ENCODE peak calls at places on chromosomes 1 and 21, in five cellular contexts. C is AG10803, F is HFF-Myc, W is HCT116, I is fibroblast of lung. B is an unnamed sample.

GRCh38 chr1:115282825-115283224 is 55.2 kb downstream of the NGF start:
- DNase-seq in C (peak), F (no peak), W (no peak), I (no peak), B (no peak)

GRCh38 chr1:21262282-21263051 is 27.8 kb downstream of the ECE1 start:
- DNase-seq in C (peak), F (peak), W (no peak), I (peak), B (peak)

GRCh38 chr1:24111264-24111997 is 504 bp downstream of the MYOM3 start:
- DNase-seq in C (peak), F (no peak), W (no peak), I (no peak), B (no peak)

GRCh38 chr1:59767119-59767518 is 47.6 kb upstream of the HOOK1 start:
- DNase-seq in C (peak), F (no peak), W (no peak), I (no peak), B (no peak)

GRCh38 chr1:201319631-201320030 is 36.3 kb downstream of the PKP1 start:
- DNase-seq in C (no peak), F (no peak), W (no peak), I (no peak), B (no peak)

GRCh38 chr1:42999308-42999707 is 40.6 kb upstream of the SLC2A1 start:
- DNase-seq in C (peak), F (peak), W (no peak), I (peak), B (no peak)

GRCh38 chr21:28906236-28906635 is 86.4 kb downstream of the LTN1 start:
- DNase-seq in C (no peak), F (no peak), W (no peak), I (no peak), B (no peak)

GRCh38 chr1:84721152-84721551 is 30.9 kb upstream of the SSX2IP start:
- DNase-seq in C (peak), F (no peak), W (no peak), I (peak), B (peak)

GRCh38 chr1:50847303-50847702 is 112.8 kb downstream of the FAF1 start:
- DNase-seq in C (no peak), F (no peak), W (no peak), I (no peak), B (no peak)

GRCh38 chr1:222390181-222390580 is 157.7 kb downstream of the HHIPL2 start:
- DNase-seq in C (peak), F (no peak), W (no peak), I (peak), B (peak)

GRCh38 chr1:9714257-9714718 is 62.8 kb downstream of the PIK3CD start:
- DNase-seq in C (no peak), F (no peak), W (no peak), I (no peak), B (no peak)

GRCh38 chr1:27071049-27071416 is 58.4 kb upstream of the TENT5B start:
- DNase-seq in C (peak), F (peak), W (no peak), I (no peak), B (no peak)

GRCh38 chr1:30044745-30045144 is 678.6 kb downstream of the MATN1 start:
- DNase-seq in C (no peak), F (no peak), W (no peak), I (no peak), B (no peak)

GRCh38 chr1:59757185-59757747 is 57.5 kb upstream of the HOOK1 start:
- DNase-seq in C (no peak), F (no peak), W (no peak), I (no peak), B (no peak)

GRCh38 chr1:46535063-46535462 is 16.4 kb downstream of the KNCN start:
- DNase-seq in C (no peak), F (no peak), W (peak), I (no peak), B (no peak)

GRCh38 chr1:184039126-184039525 is 1.6 kb upstream of the COLGALT2 start:
- DNase-seq in C (no peak), F (no peak), W (no peak), I (no peak), B (no peak)

GRCh38 chr1:231162970-231163830 is 1.3 kb downstream of the TRIM67 start:
- DNase-seq in C (no peak), F (no peak), W (no peak), I (no peak), B (no peak)

GRCh38 chr1:30111431-30111830 is 612.0 kb downstream of the MATN1 start:
- DNase-seq in C (peak), F (no peak), W (peak), I (peak), B (no peak)

GRCh38 chr1:208047975-208048374 is 137.1 kb upstream of the CD34 start:
- DNase-seq in C (peak), F (no peak), W (no peak), I (peak), B (no peak)

GRCh38 chr1:18727956-18728355 is 97.3 kb downstream of the PAX7 start:
- DNase-seq in C (no peak), F (no peak), W (no peak), I (no peak), B (no peak)

GRCh38 chr1:177567393-177567792 is 396.6 kb downstream of the BRINP2 start:
- DNase-seq in C (peak), F (no peak), W (peak), I (no peak), B (no peak)

GRCh38 chr1:36366091-36366661 is 19.5 kb downstream of the STK40 start:
- DNase-seq in C (peak), F (no peak), W (no peak), I (peak), B (no peak)

GRCh38 chr1:38209986-38210385 is 163.4 kb upstream of the POU3F1 start:
- DNase-seq in C (no peak), F (no peak), W (no peak), I (no peak), B (no peak)

GRCh38 chr1:74937176-74937575 is 197.0 kb upstream of the LHX8 start:
- DNase-seq in C (no peak), F (no peak), W (no peak), I (no peak), B (no peak)

GRCh38 chr1:9275567-9276034 is 17.1 kb upstream of the SPSB1 start:
- DNase-seq in C (peak), F (no peak), W (peak), I (peak), B (no peak)

GRCh38 chr21:45543371-45543709 is 1.1 kb upstream of the SLC19A1 start:
- DNase-seq in C (no peak), F (no peak), W (no peak), I (no peak), B (no peak)

GRCh38 chr1:247165674-247166073 is 6.1 kb downstream of the ZNF124 start:
- DNase-seq in C (no peak), F (no peak), W (no peak), I (no peak), B (no peak)

GRCh38 chr1:173715538-173715844 is 710 bp downstream of the KLHL20 start:
- DNase-seq in C (no peak), F (no peak), W (no peak), I (no peak), B (no peak)

GRCh38 chr21:44485254-44485793 is 30.0 kb downstream of the LRRC3 start:
- DNase-seq in C (peak), F (no peak), W (peak), I (no peak), B (peak)
- TF ChIP-seq CTCF in C (peak), F (no peak), W (no peak), I (peak), B (peak)

DNA sequence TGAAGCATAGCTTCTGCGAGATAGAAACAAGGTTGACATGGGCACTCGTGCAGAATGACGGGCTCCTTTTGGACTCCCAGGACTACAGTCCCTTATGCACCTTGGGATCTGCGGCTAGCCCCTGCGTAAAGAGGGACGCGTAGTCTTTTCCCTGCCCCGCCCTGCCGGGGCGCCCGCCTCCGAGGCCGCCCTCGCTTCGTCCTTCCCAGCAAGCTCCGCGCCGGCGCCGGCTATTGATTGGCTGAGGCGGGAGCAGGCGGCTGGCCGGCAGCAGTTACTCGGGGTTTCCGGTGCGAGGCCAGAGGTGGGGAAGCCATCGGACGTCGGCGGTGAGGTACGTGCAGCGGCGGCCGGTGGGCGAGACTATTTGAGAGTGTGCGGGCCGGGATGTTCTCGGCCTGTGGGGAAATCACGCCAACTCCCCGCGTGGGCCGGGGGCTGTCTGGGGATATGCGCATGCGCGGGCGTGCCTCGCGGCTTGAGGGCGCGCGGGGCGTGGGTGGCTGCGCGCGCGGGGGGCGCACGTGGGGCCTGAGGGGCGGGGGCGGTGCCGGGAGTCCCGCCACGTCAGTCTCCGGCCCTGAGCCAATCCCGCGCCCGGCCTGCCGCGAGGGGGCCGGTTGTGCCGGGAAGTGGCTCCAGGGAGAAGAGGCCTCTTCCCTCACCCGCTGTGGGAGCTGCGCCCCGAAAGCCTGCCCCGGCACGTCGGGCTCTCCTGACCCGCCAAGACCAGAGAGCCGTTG is at the start of gene TXLNA:
- DNase-seq in C (peak), F (no peak), W (peak), I (peak), B (no peak)
- TF ChIP-seq CTCF in C (peak), F (peak), W (no peak), I (no peak), B (no peak)

GRCh38 chr21:44509539-44509938 is 30.5 kb downstream of the KRTAP10-1 start:
- DNase-seq in C (peak), F (no peak), W (peak), I (no peak), B (no peak)
- TF ChIP-seq CTCF in C (peak), F (no peak), W (no peak), I (no peak), B (peak)

GRCh38 chr1:182050481-182051438 is 10.8 kb downstream of the ZNF648 start:
- DNase-seq in C (no peak), F (no peak), W (no peak), I (no peak), B (no peak)

GRCh38 chr1:182048562-182048961 is 12.9 kb downstream of the ZNF648 start:
- DNase-seq in C (no peak), F (no peak), W (no peak), I (no peak), B (no peak)

GRCh38 chr1:182056596-182057366 is 4.7 kb downstream of the ZNF648 start:
- DNase-seq in C (no peak), F (no peak), W (no peak), I (no peak), B (no peak)

GRCh38 chr1:182054698-182055326 is 6.7 kb downstream of the ZNF648 start:
- DNase-seq in C (peak), F (no peak), W (peak), I (no peak), B (no peak)

GRCh38 chr1:182051938-182052337 is 9.6 kb downstream of the ZNF648 start:
- DNase-seq in C (no peak), F (no peak), W (no peak), I (no peak), B (no peak)
- TF ChIP-seq CTCF in C (no peak), F (no peak), W (no peak), I (no peak), B (no peak)

DNA sequence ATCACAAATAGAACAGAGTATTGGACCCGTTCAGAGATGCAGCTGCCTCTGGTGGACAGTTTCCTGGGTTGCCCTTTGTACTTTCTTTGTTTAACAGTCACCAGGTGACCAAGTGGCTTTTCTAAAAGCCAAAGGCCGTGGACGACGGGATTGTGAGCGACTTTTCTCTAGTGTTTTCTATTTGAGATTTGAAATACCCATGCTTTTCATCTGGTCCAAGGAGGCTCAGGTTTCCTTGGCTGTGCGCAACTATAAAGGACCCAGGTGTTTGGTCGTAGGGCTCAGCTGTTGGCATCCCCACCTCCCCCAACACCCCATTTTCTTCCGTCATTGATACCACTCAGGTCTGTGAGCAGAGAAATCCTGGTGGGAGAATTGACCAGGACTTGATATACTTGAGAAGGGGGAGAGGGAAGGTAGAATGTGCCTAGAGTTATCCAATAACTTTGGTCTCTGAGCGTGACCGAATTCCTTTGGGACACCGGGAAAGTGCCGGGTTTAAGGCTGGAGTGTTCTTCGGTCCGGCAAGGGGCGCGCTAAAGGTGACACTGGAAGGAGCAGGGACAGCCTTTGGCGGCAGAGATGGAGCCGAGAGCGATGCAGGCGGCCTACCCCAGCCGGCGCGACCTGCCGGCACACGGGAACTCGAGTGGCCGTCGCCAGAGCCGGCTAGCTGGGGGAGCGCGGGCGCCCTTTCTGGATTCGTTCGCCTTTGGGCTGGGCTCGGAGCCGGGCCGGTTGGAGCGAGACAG is 83.4 kb upstream of the BMP8A start:
- DNase-seq in C (no peak), F (no peak), W (no peak), I (no peak), B (no peak)
- TF ChIP-seq CTCF in C (no peak), F (no peak), W (no peak), I (no peak), B (peak)

GRCh38 chr1:225567789-225568188 is 85.1 kb downstream of the ENAH start:
- DNase-seq in C (no peak), F (no peak), W (no peak), I (peak), B (no peak)
- TF ChIP-seq CTCF in C (peak), F (no peak), W (no peak), I (peak), B (no peak)

GRCh38 chr1:217917277-217917887 is 286.2 kb downstream of the SPATA17 start:
- DNase-seq in C (no peak), F (no peak), W (no peak), I (no peak), B (no peak)
- TF ChIP-seq CTCF in C (no peak), F (no peak), W (no peak), I (no peak), B (no peak)

DNA sequence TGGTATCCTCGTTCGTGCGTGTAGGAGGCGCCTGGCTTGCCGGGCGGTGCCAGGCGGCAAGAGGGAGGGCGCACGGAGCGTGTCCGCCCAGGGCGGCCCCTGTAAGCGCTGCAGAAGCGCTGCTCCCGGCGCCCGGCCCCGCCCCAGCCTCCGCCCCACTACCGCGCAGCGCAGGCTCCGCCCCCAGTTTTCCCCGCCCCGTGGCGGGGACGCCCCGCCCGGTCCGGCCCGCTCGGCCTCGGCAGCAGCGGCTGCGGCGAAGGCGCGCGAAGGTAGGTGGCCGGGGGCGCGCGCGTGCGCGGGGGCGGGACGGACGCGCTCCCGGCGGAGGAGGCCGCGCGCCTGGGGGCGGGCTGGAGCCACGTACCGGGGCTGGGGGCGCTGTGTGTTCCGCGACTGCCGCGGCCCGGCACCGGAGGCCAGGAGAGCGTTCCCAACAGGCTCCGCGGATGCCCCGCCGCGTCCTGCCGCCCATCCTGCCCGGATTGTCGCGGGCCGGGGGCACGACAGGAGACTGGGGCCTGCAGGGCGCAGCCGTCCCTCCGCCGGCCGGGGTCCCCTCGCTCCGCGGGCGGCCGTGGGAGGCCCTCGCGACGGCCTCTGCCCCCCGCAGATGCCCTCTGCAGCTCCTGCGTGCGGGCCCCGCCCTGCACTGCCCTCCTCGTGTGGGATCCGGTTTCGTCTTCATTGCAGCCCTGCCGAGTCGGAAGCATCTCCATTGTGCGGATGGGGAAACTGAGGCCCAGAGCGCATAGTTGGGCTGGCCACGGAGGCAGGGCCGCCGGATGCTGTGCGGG is 7.7 kb upstream of the CROCC start:
- DNase-seq in C (peak), F (peak), W (peak), I (peak), B (peak)
- TF ChIP-seq CTCF in C (no peak), F (peak), W (no peak), I (no peak), B (no peak)